ENCODE peak calls at places on chromosomes 6 and 20, in seven cellular contexts. I is neuronal stem cell; P is AG04449; S is stimulated activated naive CD4-positive, alpha-beta T cell; J is T follicular helper cell; F is nephron progenitor cell; N is stimulated activated CD8-positive, alpha-beta memory T cell treated with anti-CD3 and anti-CD28 coated beads, Interleukin-15, amount 100 ng/mL, for 4 hours. W is an unnamed sample.

GRCh38 chr6:148818939-148819575 is 72.2 kb downstream of the UST start:
- DNase-seq in J (no peak), N (no peak), F (no peak), S (no peak), P (no peak), I (peak; percentile 6), W (no peak)

GRCh38 chr20:5181955-5182354 is 55.1 kb downstream of the CDS2 start:
- DNase-seq in J (no peak), F (no peak), S (no peak), N (no peak), P (no peak), I (no peak), W (peak; percentile 80)

GRCh38 chr6:40342674-40343230 is 244.4 kb downstream of the LRFN2 start:
- DNase-seq in S (no peak), I (no peak), N (no peak), F (no peak), J (no peak), P (no peak), W (no peak)

GRCh38 chr20:10047427-10047826 is 12.6 kb downstream of the ANKEF1 start:
- DNase-seq in I (peak; percentile 21), S (no peak), N (no peak), J (no peak), F (peak; percentile 42), P (no peak), W (no peak)

GRCh38 chr20:1171461-1172093 is 13.2 kb downstream of the TMEM74B start:
- DNase-seq in S (peak; percentile 15), J (no peak), I (peak; percentile 64), P (no peak), F (peak; percentile 91), N (no peak), W (no peak)

GRCh38 chr20:49447364-49447763 is 35.1 kb downstream of the KCNB1 start:
- DNase-seq in S (no peak), F (no peak), J (no peak), N (no peak), I (no peak), P (no peak), W (no peak)

GRCh38 chr20:48634641-48635040 is 193.2 kb downstream of the PREX1 start:
- DNase-seq in S (no peak), P (no peak), I (no peak), N (no peak), J (no peak), F (no peak), W (no peak)

GRCh38 chr6:39130691-39131090 is 15.7 kb upstream of the SAYSD1 start:
- DNase-seq in I (no peak), S (no peak), F (no peak), N (no peak), J (no peak), P (no peak), W (no peak)

GRCh38 chr6:89299451-89299850 is 15.6 kb downstream of the GABRR2 start:
- DNase-seq in S (no peak), P (no peak), J (no peak), I (no peak), N (no peak), F (no peak), W (peak; percentile 26)

GRCh38 chr20:43957392-43957791 is 42.7 kb downstream of the TOX2 start:
- DNase-seq in F (no peak), P (no peak), J (no peak), S (no peak), I (no peak), N (no peak), W (no peak)

GRCh38 chr6:36962874-36963273 is 8.3 kb downstream of the PI16 start:
- DNase-seq in J (peak; percentile 74), S (peak; percentile 79), F (peak; percentile 63), N (peak; percentile 36), I (peak; percentile 71), P (no peak), W (no peak)

GRCh38 chr20:37257993-37258392 is 3.6 kb downstream of the GHRH start:
- DNase-seq in P (no peak), S (no peak), F (peak; percentile 23), N (no peak), J (no peak), I (no peak), W (no peak)

W was measured in HCEC 1CT.